ENCODE peak calls at places on chromosome 6, in nine cellular contexts. A is heart left ventricle; X is IMR-90; L is CD4-positive, alpha-beta memory T cell; M is lower lobe of right lung; G is pancreas; N is lung; V is astrocyte; P is psoas muscle. W is an unnamed sample. For H3K4me1 and H3K36me3, the result is how much of the 10 kb centered on the place peaks cover.

GRCh38 chr6:110475255-110475654 is 1.2 kb downstream of the SLC22A16 start:
- DNase-seq in V (no peak), A (no peak), N (no peak), G (no peak), X (no peak), L (no peak), M (peak), P (no peak), W (no peak)

GRCh38 chr6:39087197-39087596 is 27.8 kb downstream of the SAYSD1 start:
- DNase-seq in G (no peak), M (no peak), N (no peak), L (no peak), P (no peak), X (no peak), V (no peak), A (no peak), W (no peak)

GRCh38 chr6:152129606-152130249 is 322.2 kb downstream of the ESR1 start:
- DNase-seq in V (no peak), L (no peak), G (no peak), A (peak), P (no peak), M (no peak), N (no peak), X (peak), W (no peak)

GRCh38 chr6:98834060-98835031 is at the start of gene POU3F2:
- DNase-seq in V (peak), G (peak), A (no peak), X (peak), M (peak), P (peak), N (peak), L (peak), W (peak)

GRCh38 chr6:13554929-13555333 is 19.5 kb upstream of the SIRT5 start:
- DNase-seq in X (peak), V (peak), N (no peak), A (peak), M (no peak), L (no peak), P (peak), G (no peak), W (peak)

GRCh38 chr6:3073382-3073781 is 5.1 kb downstream of the RIPK1 start:
- DNase-seq in N (no peak), G (no peak), P (no peak), M (no peak), V (no peak), A (no peak), X (no peak), L (no peak), W (no peak)

GRCh38 chr6:131410785-131411184 is 162.2 kb upstream of the ARG1 start:
- DNase-seq in G (no peak), V (no peak), L (no peak), M (no peak), P (no peak), A (no peak), N (no peak), X (no peak), W (no peak)

GRCh38 chr6:157203312-157203744 is 120.0 kb downstream of the TMEM242 start:
- DNase-seq in G (peak), V (peak), A (no peak), M (no peak), L (no peak), N (no peak), X (no peak), P (no peak), W (no peak)

GRCh38 chr6:165055231-165055630 is 254.2 kb downstream of the C6orf118 start:
- DNase-seq in X (no peak), A (no peak), L (no peak), V (peak), G (no peak), P (no peak), M (no peak), N (no peak), W (peak)

GRCh38 chr6:132261354-132261753 is 139.9 kb downstream of the MOXD1 start:
- DNase-seq in P (no peak), V (no peak), G (no peak), L (no peak), A (no peak), X (peak), N (no peak), M (no peak), W (peak)

GRCh38 chr6:11404845-11405244 is 132.7 kb upstream of the TMEM170B start:
- DNase-seq in A (no peak), L (no peak), N (no peak), V (no peak), X (no peak), G (no peak), P (no peak), M (no peak), W (no peak)

GRCh38 chr6:133880006-133880405 is 8.9 kb upstream of the TCF21 start:
- DNase-seq in G (no peak), L (no peak), V (no peak), A (no peak), X (no peak), P (no peak), M (no peak), N (no peak), W (no peak)

GRCh38 chr6:31615748-31616147 is 714 bp downstream of the AIF1 start:
- DNase-seq in L (no peak), X (no peak), N (no peak), M (no peak), A (no peak), G (no peak), V (no peak), P (no peak), W (no peak)

GRCh38 chr6:37485259-37485658 is 14.4 kb downstream of the CCDC167 start:
- DNase-seq in V (no peak), N (no peak), L (no peak), M (no peak), G (no peak), X (no peak), P (no peak), A (no peak), W (peak)

GRCh38 chr6:21767891-21768659 is 174.5 kb downstream of the SOX4 start:
- DNase-seq in X (peak), A (no peak), L (no peak), N (no peak), V (peak), G (no peak), P (no peak), M (no peak), W (no peak)

GRCh38 chr6:90098025-90098474 is 198.6 kb downstream of the BACH2 start:
- DNase-seq in N (peak), G (no peak), X (peak), V (peak), P (peak), M (peak), A (peak), L (no peak), W (peak)

GRCh38 chr6:144395835-144396234 is 110.7 kb downstream of the UTRN start:
- DNase-seq in X (no peak), V (no peak), P (no peak), M (no peak), N (no peak), A (no peak), G (no peak), L (no peak), W (no peak)

GRCh38 chr6:44010411-44011349 is 116.6 kb downstream of the MRPL14 start:
- DNase-seq in X (peak), G (no peak), M (no peak), A (peak), P (peak), N (no peak), V (peak), L (no peak), W (peak)

GRCh38 chr6:148760143-148760505 is 13.3 kb downstream of the UST start:
- DNase-seq in P (no peak), A (no peak), G (no peak), N (no peak), L (no peak), X (no peak), V (no peak), M (no peak), W (no peak)

GRCh38 chr6:137494967-137495595 is 887 bp upstream of the OLIG3 start:
- DNase-seq in V (no peak), P (no peak), M (no peak), L (no peak), X (no peak), N (no peak), A (no peak), G (no peak), W (no peak)

GRCh38 chr6:15800821-15801617 is 138.2 kb upstream of the DTNBP1 start:
- DNase-seq in N (no peak), A (no peak), M (no peak), G (no peak), P (no peak), V (no peak), L (no peak), X (no peak), W (no peak)

GRCh38 chr6:35596448-35597442 is 84.0 kb upstream of the TULP1 start:
- DNase-seq in A (no peak), M (no peak), N (no peak), L (no peak), V (peak), G (no peak), X (peak), P (no peak), W (no peak)

GRCh38 chr6:126143650-126144260 is 157.4 kb downstream of the TRMT11 start:
- DNase-seq in N (no peak), P (no peak), X (no peak), G (no peak), V (peak), L (no peak), M (no peak), A (no peak), W (no peak)

GRCh38 chr6:7672066-7673062 is 53.5 kb upstream of the BMP6 start:
- DNase-seq in M (no peak), A (no peak), P (no peak), X (peak), N (no peak), L (no peak), G (no peak), V (no peak), W (no peak)

GRCh38 chr6:11094411-11094851 is 797 bp downstream of the SMIM13 start:
- DNase-seq in X (peak), V (peak), L (no peak), N (peak), P (peak), G (peak), A (peak), M (peak), W (peak)

GRCh38 chr6:166206510-166207389 is 39.1 kb upstream of the TBXT start:
- DNase-seq in A (no peak), M (no peak), L (no peak), G (no peak), X (no peak), N (no peak), V (no peak), P (no peak), W (no peak)

GRCh38 chr6:20497200-20497820 is 36.9 kb upstream of the CDKAL1 start:
- DNase-seq in V (peak), M (no peak), A (no peak), N (no peak), L (no peak), X (peak), G (no peak), P (no peak), W (no peak)

GRCh38 chr6:10882654-10883053 is 813 bp upstream of the GCM2 start:
- DNase-seq in V (no peak), A (no peak), X (no peak), N (no peak), L (no peak), G (no peak), P (no peak), M (no peak), W (no peak)

GRCh38 chr6:107731422-107732319 is 92.4 kb downstream of the SCML4 start:
- DNase-seq in L (peak), X (no peak), P (no peak), A (no peak), V (no peak), G (no peak), N (no peak), M (no peak), W (no peak)

GRCh38 chr6:107729098-107729497 is 95.0 kb downstream of the SCML4 start:
- DNase-seq in N (no peak), A (no peak), L (no peak), V (no peak), P (no peak), M (no peak), G (no peak), X (no peak), W (no peak)

GRCh38 chr6:107730106-107730505 is 94.0 kb downstream of the SCML4 start:
- DNase-seq in G (no peak), N (no peak), X (no peak), M (no peak), P (no peak), V (no peak), L (peak), A (no peak), W (no peak)

GRCh38 chr6:107730683-107731314 is 93.3 kb downstream of the SCML4 start:
- DNase-seq in P (no peak), V (no peak), L (no peak), N (no peak), M (no peak), G (no peak), A (no peak), X (no peak), W (no peak)

GRCh38 chr6:107732461-107732860 is 91.7 kb downstream of the SCML4 start:
- DNase-seq in P (no peak), X (no peak), N (no peak), G (no peak), L (no peak), A (no peak), V (no peak), M (no peak), W (no peak)
- H3K4me1 ChIP-seq in P (under half), X (under half), N (under half), G (under half), L (half or more), A (under half), V (under half), M (under half), W (under half)

GRCh38 chr6:169714595-169714994 is 9.7 kb downstream of the PHF10 start:
- DNase-seq in X (no peak), L (no peak), P (no peak), N (no peak), M (no peak), V (no peak), A (no peak), G (no peak), W (no peak)
- H3K36me3 ChIP-seq in X (under half), L (under half), P (half or more), N (under half), M (half or more), V (under half), A (under half), G (under half), W (half or more)

GRCh38 chr6:111569951-111570350 is 35.7 kb downstream of the TRAF3IP2 start:
- DNase-seq in V (no peak), L (no peak), P (no peak), G (no peak), M (no peak), X (no peak), N (no peak), A (no peak), W (no peak)
- H3K4me1 ChIP-seq in V (half or more), L (under half), P (under half), G (under half), M (half or more), X (under half), N (under half), A (half or more), W (half or more)

DNA sequence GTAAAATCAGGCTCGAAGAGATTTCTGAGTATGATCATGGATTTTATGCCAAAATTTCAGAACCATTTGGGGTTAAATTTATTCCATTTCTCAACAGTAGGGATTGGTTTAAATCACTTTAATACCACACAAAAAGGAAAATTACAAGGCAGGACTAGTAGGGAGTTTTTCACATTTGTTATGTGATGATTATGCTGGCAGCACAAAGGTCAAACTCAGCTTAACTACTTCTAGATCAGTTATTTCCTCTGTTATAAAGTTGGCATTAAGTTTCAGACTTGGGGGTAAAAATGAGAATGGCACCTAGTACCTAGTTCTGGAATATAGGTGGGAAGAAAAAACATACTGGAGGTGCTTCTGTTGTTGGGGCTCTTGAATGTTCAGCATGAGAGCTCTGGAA is 39.5 kb downstream of the PHF3 start:
- DNase-seq in L (no peak), G (no peak), P (no peak), X (no peak), A (no peak), N (no peak), V (no peak), M (no peak), W (no peak)
- H3K36me3 ChIP-seq in L (under half), G (under half), P (under half), X (under half), A (under half), N (under half), V (under half), M (under half), W (under half)

GRCh38 chr6:52576054-52576391 is 837 bp downstream of the TRAM2 start:
- DNase-seq in A (no peak), V (no peak), M (no peak), L (no peak), G (no peak), X (no peak), N (no peak), P (no peak), W (no peak)
- H3K4me1 ChIP-seq in A (half or more), V (under half), M (half or more), L (under half), G (under half), X (under half), N (under half), P (under half), W (under half)

GRCh38 chr6:53915292-53915691 is 120.5 kb downstream of the LRRC1 start:
- DNase-seq in L (no peak), A (no peak), G (no peak), N (no peak), V (no peak), M (no peak), P (no peak), X (peak), W (no peak)
- H3K36me3 ChIP-seq in L (under half), A (under half), G (under half), N (under half), V (under half), M (under half), P (under half), X (under half), W (under half)

DNA sequence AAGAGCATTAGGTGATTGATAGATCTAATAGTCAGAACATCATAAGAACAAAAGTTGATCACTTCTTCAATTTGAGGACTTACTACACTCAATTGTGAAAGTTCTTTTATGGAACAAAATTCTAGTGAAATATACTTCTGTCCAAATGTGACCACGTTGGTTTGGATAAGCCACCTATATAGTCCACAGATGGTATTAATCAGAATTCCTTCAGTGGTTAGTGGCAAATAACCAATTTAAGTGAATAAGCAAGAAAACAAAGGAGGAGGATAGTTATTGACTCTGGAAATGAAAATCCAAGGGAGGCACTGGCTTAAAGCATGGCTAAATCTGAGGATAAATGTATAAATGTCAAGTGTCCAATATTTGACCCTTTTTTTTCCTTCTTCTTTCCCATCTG is 268.5 kb upstream of the MARCKS start:
- DNase-seq in G (no peak), P (no peak), A (no peak), V (peak), M (no peak), X (no peak), L (no peak), N (no peak), W (no peak)
- H3K4me1 ChIP-seq in G (under half), P (under half), A (under half), V (under half), M (under half), X (under half), L (under half), N (under half), W (under half)

DNA sequence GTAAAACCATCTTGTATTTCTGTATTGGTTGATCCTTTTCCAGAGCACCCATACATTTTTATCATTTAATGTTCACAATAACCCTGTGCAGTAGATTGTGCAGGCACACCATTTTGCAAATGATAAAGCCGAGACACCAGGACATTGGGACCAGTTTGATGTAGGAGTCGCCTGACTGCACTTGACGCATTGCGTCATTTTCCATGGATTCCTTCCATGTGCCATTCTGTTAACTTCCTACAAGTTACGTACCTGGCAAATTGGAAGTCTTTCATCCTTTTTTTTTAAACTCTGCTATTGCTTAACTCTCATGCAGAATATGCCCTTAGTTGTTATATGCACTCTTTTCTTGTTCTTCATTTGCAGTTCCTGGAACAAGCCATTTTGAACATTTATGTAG is 43.0 kb downstream of the PRPH2 start:
- DNase-seq in N (no peak), A (no peak), P (no peak), G (no peak), V (no peak), X (no peak), L (no peak), M (no peak), W (no peak)
- H3K36me3 ChIP-seq in N (under half), A (half or more), P (half or more), G (under half), V (half or more), X (under half), L (half or more), M (half or more), W (half or more)

GRCh38 chr6:33696076-33696475 is 15.4 kb downstream of the UQCC2 start:
- DNase-seq in A (no peak), L (no peak), N (no peak), G (no peak), V (no peak), M (no peak), P (no peak), X (no peak), W (no peak)

GRCh38 chr6:33698494-33698893 is 13.0 kb downstream of the UQCC2 start:
- DNase-seq in G (no peak), X (no peak), A (no peak), M (peak), N (no peak), L (no peak), V (no peak), P (no peak), W (no peak)

GRCh38 chr6:33696538-33697518 is 14.7 kb downstream of the UQCC2 start:
- DNase-seq in V (peak), G (peak), L (peak), X (peak), P (peak), A (peak), N (peak), M (peak), W (peak)

GRCh38 chr6:33699131-33699530 is 12.4 kb downstream of the UQCC2 start:
- DNase-seq in G (no peak), L (no peak), M (peak), X (no peak), N (no peak), P (no peak), A (no peak), V (no peak), W (no peak)

GRCh38 chr6:33697845-33698244 is 13.7 kb downstream of the UQCC2 start:
- DNase-seq in P (no peak), N (no peak), L (no peak), X (no peak), V (no peak), G (no peak), A (no peak), M (peak), W (no peak)
- H3K4me1 ChIP-seq in P (half or more), N (under half), L (half or more), X (under half), V (under half), G (under half), A (half or more), M (half or more), W (under half)

GRCh38 chr6:118913161-118913560 is 19.2 kb downstream of the ASF1A start:
- DNase-seq in A (no peak), G (no peak), L (no peak), V (no peak), M (no peak), N (no peak), P (no peak), X (no peak), W (no peak)

GRCh38 chr6:118912646-118913045 is 18.7 kb downstream of the ASF1A start:
- DNase-seq in L (no peak), A (no peak), N (no peak), M (no peak), P (no peak), V (no peak), G (no peak), X (no peak), W (no peak)

GRCh38 chr6:118918326-118918725 is 16.6 kb downstream of the MCM9 start:
- DNase-seq in A (no peak), M (no peak), P (no peak), G (no peak), N (no peak), L (no peak), V (no peak), X (peak), W (no peak)

GRCh38 chr6:118917550-118918321 is 17.2 kb downstream of the MCM9 start:
- DNase-seq in X (peak), L (no peak), V (no peak), N (no peak), G (no peak), M (no peak), P (no peak), A (no peak), W (no peak)

DNA sequence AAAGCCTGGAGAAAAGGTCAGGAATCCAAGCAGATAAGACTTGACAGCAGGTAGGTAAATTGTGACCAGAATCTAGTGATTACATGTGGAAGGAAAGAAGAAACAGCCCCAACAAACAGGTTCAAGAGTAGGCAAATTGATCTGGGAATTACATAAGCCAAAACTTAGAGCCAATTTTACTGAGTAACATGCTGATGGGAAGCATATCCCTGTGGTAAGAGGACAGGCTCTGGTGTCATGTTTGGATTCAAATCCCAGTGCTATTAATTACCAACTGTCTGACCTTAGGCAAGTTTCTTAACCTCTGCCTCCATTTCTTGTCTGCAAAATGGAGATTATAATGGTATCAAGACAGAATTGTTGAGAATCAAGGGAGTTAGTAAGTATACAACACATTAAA is 20.4 kb downstream of the MCM9 start:
- DNase-seq in N (no peak), A (no peak), P (no peak), M (no peak), V (no peak), G (no peak), L (no peak), X (no peak), W (no peak)
- H3K36me3 ChIP-seq in N (under half), A (under half), P (half or more), M (half or more), V (under half), G (under half), L (under half), X (under half), W (half or more)

W was measured in SJCRH30.